ENCODE peak calls at places on chromosomes 13 and 19, in four cellular contexts. H, L, I and C are unnamed samples.

GRCh38 chr19:46674416-46675178 is 13.6 kb upstream of the DACT3 start:
- DNase-seq in H (no peak), L (no peak), I (no peak), C (no peak)

GRCh38 chr13:112060899-112061366 is 6.0 kb upstream of the SOX1 start:
- DNase-seq in H (no peak), L (no peak), I (no peak), C (no peak)

GRCh38 chr19:51473009-51473707 is 5.2 kb upstream of the CEACAM18 start:
- DNase-seq in H (no peak), L (peak), I (peak), C (peak)

GRCh38 chr13:108190897-108191296 is 24.4 kb downstream of the LIG4 start:
- DNase-seq in H (no peak), L (no peak), I (no peak), C (no peak)

GRCh38 chr19:58361900-58362271 is 665 bp downstream of the ZNF497 start:
- DNase-seq in H (peak), L (peak), I (no peak), C (no peak)

GRCh38 chr13:57813641-57814040 is 182.1 kb downstream of the PCDH17 start:
- DNase-seq in H (no peak), L (no peak), I (no peak), C (no peak)

GRCh38 chr19:2253106-2254051 is 2.8 kb downstream of the JSRP1 start:
- DNase-seq in H (peak), L (no peak), I (no peak), C (no peak)

GRCh38 chr19:46002678-46003275 is 7.5 kb downstream of the CCDC61 start:
- DNase-seq in H (peak), L (no peak), I (no peak), C (no peak)

GRCh38 chr19:8340341-8341096 is 2.5 kb downstream of the KANK3 start:
- DNase-seq in H (peak), L (peak), I (no peak), C (no peak)

GRCh38 chr13:30241537-30241936 is 65.8 kb downstream of the KATNAL1 start:
- DNase-seq in H (no peak), L (no peak), I (no peak), C (no peak)

GRCh38 chr19:51571599-51571998 is 516 bp downstream of the ZNF175 start:
- DNase-seq in H (no peak), L (no peak), I (no peak), C (no peak)

GRCh38 chr19:56504581-56504980 is 3.1 kb upstream of the ZNF471 start:
- DNase-seq in H (no peak), L (no peak), I (no peak), C (no peak)

GRCh38 chr19:47483200-47483599 is 819 bp downstream of the KPTN start:
- DNase-seq in H (peak), L (no peak), I (no peak), C (no peak)

GRCh38 chr19:8504171-8504570 is 1.7 kb upstream of the PRAM1 start:
- DNase-seq in H (no peak), L (no peak), I (no peak), C (no peak)

GRCh38 chr13:92297971-92298942 is 899.8 kb downstream of the GPC5 start:
- DNase-seq in H (no peak), L (no peak), I (no peak), C (no peak)

GRCh38 chr13:34730966-34731365 is 211.1 kb upstream of the NBEA start:
- DNase-seq in H (no peak), L (no peak), I (no peak), C (no peak)

GRCh38 chr19:991174-991931 is 7.2 kb downstream of the WDR18 start:
- DNase-seq in H (no peak), L (peak), I (no peak), C (no peak)

GRCh38 chr19:313988-314815 is 23.0 kb upstream of the PLPP2 start:
- DNase-seq in H (peak), L (no peak), I (no peak), C (no peak)

GRCh38 chr13:82803341-82803740 is 1078.9 kb downstream of the SLITRK1 start:
- DNase-seq in H (no peak), L (no peak), I (no peak), C (no peak)

GRCh38 chr13:32117696-32118095 is 86.1 kb downstream of the FRY start:
- DNase-seq in H (peak), L (no peak), I (peak), C (no peak)

GRCh38 chr13:73767747-73768315 is 366.4 kb downstream of the KLF12 start:
- DNase-seq in H (no peak), L (no peak), I (no peak), C (no peak)

GRCh38 chr13:61148211-61148610 is 267.4 kb downstream of the PCDH20 start:
- DNase-seq in H (no peak), L (no peak), I (no peak), C (no peak)

GRCh38 chr19:51439021-51439465 is 19.2 kb downstream of the SIGLEC8 start:
- DNase-seq in H (no peak), L (no peak), I (no peak), C (peak)

GRCh38 chr19:16078311-16078758 is 2.0 kb downstream of the TPM4 start:
- DNase-seq in H (no peak), L (peak), I (no peak), C (no peak)
- TF ChIP-seq POLR2A in H (no peak), L (no peak), I (no peak), C (no peak)

GRCh38 chr19:14361824-14362223 is 19.4 kb upstream of the ADGRE5 start:
- DNase-seq in H (no peak), L (no peak), I (no peak), C (no peak)
- TF ChIP-seq CTCF in H (no peak), L (no peak), I (no peak), C (no peak)

GRCh38 chr19:44684892-44685847 is 13.8 kb upstream of the CEACAM16 start:
- DNase-seq in H (no peak), L (no peak), I (no peak), C (no peak)
- TF ChIP-seq POLR2A in H (no peak), L (no peak), I (no peak), C (no peak)

GRCh38 chr19:49210901-49211451 is 53.4 kb downstream of the TRPM4 start:
- DNase-seq in H (no peak), L (no peak), I (no peak), C (no peak)

GRCh38 chr19:49214701-49215100 is 57.1 kb downstream of the TRPM4 start:
- DNase-seq in H (no peak), L (no peak), I (no peak), C (no peak)

GRCh38 chr19:49212302-49212701 is 54.7 kb downstream of the TRPM4 start:
- DNase-seq in H (no peak), L (no peak), I (no peak), C (no peak)

GRCh38 chr19:49213791-49214190 is 56.2 kb downstream of the TRPM4 start:
- DNase-seq in H (no peak), L (no peak), I (no peak), C (no peak)

GRCh38 chr19:49210108-49210900 is 52.7 kb downstream of the TRPM4 start:
- DNase-seq in H (no peak), L (peak), I (peak), C (no peak)
- TF ChIP-seq CTCF in H (no peak), L (no peak), I (no peak), C (no peak)

GRCh38 chr19:29665215-29665825 is at the start of gene PLEKHF1:
- DNase-seq in H (peak), L (peak), I (peak), C (peak)
- TF ChIP-seq POLR2A in H (peak), L (peak), I (peak), C (no peak)

DNA sequence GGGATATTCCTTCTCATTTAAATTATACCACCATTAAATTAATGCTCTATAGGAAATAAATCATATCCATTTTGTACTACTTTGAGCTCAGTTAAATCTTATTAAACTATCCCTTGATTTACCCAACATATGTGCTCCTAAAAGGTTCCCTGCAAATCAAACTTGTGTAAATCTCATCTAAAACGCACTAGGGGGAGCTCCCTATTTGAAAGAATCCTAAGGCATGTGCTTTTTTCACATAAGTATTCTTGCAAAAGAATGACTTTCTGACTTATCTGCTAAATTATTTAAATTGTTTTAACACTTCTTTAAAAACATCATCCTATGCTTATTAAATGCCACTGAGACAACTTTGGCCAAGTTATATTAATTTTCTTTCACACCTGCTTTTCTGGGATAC is 7.9 kb downstream of the INTS6 start:
- DNase-seq in H (no peak), L (no peak), I (no peak), C (no peak)
- TF ChIP-seq CTCF in H (no peak), L (peak), I (peak), C (no peak)

GRCh38 chr19:40799558-40800338 is 757 bp downstream of the EGLN2 start:
- DNase-seq in H (peak), L (no peak), I (no peak), C (peak)
- TF ChIP-seq POLR2A in H (no peak), L (no peak), I (no peak), C (no peak)

DNA sequence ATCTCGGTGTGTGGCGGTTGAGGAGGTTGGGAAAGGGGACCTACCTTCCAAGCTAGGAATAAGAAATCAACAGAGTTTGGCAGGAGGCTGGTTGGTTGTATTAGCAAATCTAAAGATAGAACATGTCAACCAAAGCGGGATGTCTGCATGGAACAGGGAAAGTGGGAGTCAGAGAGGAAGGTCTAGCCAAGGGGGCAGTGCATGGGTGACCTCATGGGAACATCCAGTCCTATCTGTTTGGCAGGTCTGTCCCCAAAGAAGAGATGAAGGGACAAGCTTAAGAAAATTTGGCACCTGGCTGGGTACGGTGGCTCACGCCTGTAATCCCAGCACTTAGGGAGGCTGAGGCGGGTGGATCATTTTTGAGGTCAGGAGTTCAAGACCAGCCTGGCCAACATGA is 118.7 kb upstream of the TSC22D1 start:
- DNase-seq in H (no peak), L (no peak), I (no peak), C (peak)
- TF ChIP-seq CTCF in H (no peak), L (no peak), I (no peak), C (no peak)